ENCODE peak calls at places on chromosomes 12 and 14, in nine cellular contexts. E is pancreas; T is activated naive CD4-positive, alpha-beta T cell treated with anti-CD3 and anti-CD28 coated beads, Interleukin-2, amount 10 ng/mL, durations not matched to agents 7 days and 5 days; B is C1 segment of cervical spinal cord; Z is stimulated activated CD4-positive, alpha-beta T cell treated with anti-CD3 and anti-CD28 coated beads, TNF-alpha, amount 100 ng/mL, for 1 hour; R is breast epithelium; A is progenitor cell of endocrine pancreas; W is lower leg skin; V is mesendoderm. X is an unnamed sample.

GRCh38 chr14:105083926-105084685 is 18.9 kb upstream of the GPR132 start:
- DNase-seq in Z (no peak), V (no peak), T (no peak), R (no peak), A (no peak), B (no peak), W (no peak), E (no peak), X (no peak)

GRCh38 chr14:68137704-68138619 is 318.4 kb downstream of the RAD51B start:
- DNase-seq in R (no peak), B (peak), A (no peak), E (no peak), V (peak), T (no peak), W (peak), Z (no peak), X (peak)

GRCh38 chr12:109944975-109945374 is 44.9 kb downstream of the TCHP start:
- DNase-seq in Z (no peak), W (no peak), E (no peak), V (peak), R (no peak), T (no peak), B (peak), A (no peak), X (peak)

GRCh38 chr12:123010681-123011080 is 30.2 kb downstream of the ARL6IP4 start:
- DNase-seq in W (no peak), E (no peak), A (no peak), Z (no peak), R (no peak), V (no peak), B (no peak), T (no peak), X (no peak)

GRCh38 chr12:21980544-21980943 is 39.3 kb upstream of the ABCC9 start:
- DNase-seq in Z (no peak), E (no peak), T (no peak), B (no peak), A (no peak), W (no peak), R (no peak), V (no peak), X (no peak)

GRCh38 chr12:7142057-7142644 is 12.0 kb downstream of the CLSTN3 start:
- DNase-seq in E (no peak), T (peak), Z (peak), A (peak), V (peak), W (no peak), B (no peak), R (no peak), X (peak)

GRCh38 chr14:104930526-104931322 is 6.0 kb downstream of the PLD4 start:
- DNase-seq in A (no peak), T (no peak), E (peak), R (peak), V (no peak), W (peak), B (no peak), Z (no peak), X (no peak)

GRCh38 chr12:115354007-115354452 is 670.1 kb upstream of the TBX3 start:
- DNase-seq in W (peak), E (peak), Z (no peak), T (no peak), B (no peak), V (no peak), A (no peak), R (no peak), X (no peak)

GRCh38 chr12:57254506-57255280 is 3.7 kb upstream of the STAC3 start:
- DNase-seq in B (no peak), Z (no peak), W (peak), E (no peak), R (no peak), T (no peak), A (no peak), V (no peak), X (no peak)

GRCh38 chr12:1660304-1661187 is 30.3 kb upstream of the ADIPOR2 start:
- DNase-seq in E (peak), Z (peak), T (peak), B (no peak), V (no peak), A (no peak), W (peak), R (peak), X (no peak)

GRCh38 chr14:99758915-99759545 is 34.2 kb upstream of the EML1 start:
- DNase-seq in Z (no peak), T (no peak), B (no peak), R (no peak), E (no peak), A (no peak), W (no peak), V (no peak), X (no peak)

GRCh38 chr12:121124402-121125109 is 8.1 kb upstream of the P2RX7 start:
- DNase-seq in E (peak), Z (no peak), R (no peak), A (no peak), T (no peak), W (no peak), V (peak), B (no peak), X (peak)

GRCh38 chr14:35202195-35202594 is 79.8 kb downstream of the PRORP start:
- DNase-seq in Z (no peak), V (no peak), B (no peak), E (no peak), W (no peak), R (no peak), A (no peak), T (no peak), X (no peak)

GRCh38 chr12:116594325-116595038 is 35.3 kb downstream of the MAP1LC3B2 start:
- DNase-seq in R (no peak), A (no peak), T (peak), V (no peak), W (peak), B (no peak), Z (no peak), E (no peak), X (no peak)

GRCh38 chr14:49553892-49554291 is 32.3 kb downstream of the RPS29 start:
- DNase-seq in T (no peak), E (no peak), A (no peak), R (no peak), W (no peak), Z (no peak), B (no peak), V (no peak), X (no peak)

GRCh38 chr14:33602396-33602795 is 348.5 kb downstream of the EGLN3 start:
- DNase-seq in Z (no peak), A (no peak), B (no peak), W (no peak), R (no peak), V (no peak), T (no peak), E (no peak), X (no peak)